ENCODE peak calls at places on chromosomes 1 and 21, in eight cellular contexts. One of them, this sample, is unnamed.

GRCh38 chr1:40386796-40387195 is 13.3 kb downstream of the SMAP2 start:
- DNase-seq in GM23338: no peak
- DNase-seq in hepatocyte: no peak
- DNase-seq in GM23248: no peak
- DNase-seq in MM.1S: no peak
- DNase-seq in neural progenitor cell: no peak
- DNase-seq in HCT116: no peak
- DNase-seq in PC-3: no peak
- DNase-seq in this sample: peak; percentile 52

GRCh38 chr1:23484253-23485001 is 448 bp upstream of the ASAP3 start:
- DNase-seq in MM.1S: peak; percentile 85
- DNase-seq in hepatocyte: peak; percentile 97
- DNase-seq in GM23338: peak; percentile 96
- DNase-seq in HCT116: peak; percentile 69
- DNase-seq in PC-3: peak; percentile 82
- DNase-seq in GM23248: peak; percentile 95
- DNase-seq in neural progenitor cell: peak; percentile 98
- DNase-seq in this sample: peak; percentile 92

GRCh38 chr1:156638596-156638995 is 3.3 kb upstream of the BCAN start:
- DNase-seq in GM23338: no peak
- DNase-seq in HCT116: no peak
- DNase-seq in neural progenitor cell: no peak
- DNase-seq in GM23248: no peak
- DNase-seq in MM.1S: no peak
- DNase-seq in PC-3: no peak
- DNase-seq in hepatocyte: no peak
- DNase-seq in this sample: no peak

GRCh38 chr1:12124693-12125421 is 41.9 kb upstream of the TNFRSF1B start:
- DNase-seq in HCT116: peak; percentile 40
- DNase-seq in neural progenitor cell: peak; percentile 78
- DNase-seq in PC-3: peak; percentile 83
- DNase-seq in hepatocyte: peak; percentile 82
- DNase-seq in GM23338: peak; percentile 80
- DNase-seq in GM23248: peak; percentile 85
- DNase-seq in MM.1S: peak; percentile 54
- DNase-seq in this sample: peak; percentile 70

GRCh38 chr21:33290441-33290840 is 24.3 kb downstream of the IL10RB start:
- DNase-seq in PC-3: no peak
- DNase-seq in HCT116: no peak
- DNase-seq in MM.1S: no peak
- DNase-seq in GM23248: no peak
- DNase-seq in neural progenitor cell: no peak
- DNase-seq in GM23338: no peak
- DNase-seq in hepatocyte: no peak
- DNase-seq in this sample: no peak

GRCh38 chr1:10773376-10773775 is 23.1 kb downstream of the CASZ1 start:
- DNase-seq in GM23248: no peak
- DNase-seq in neural progenitor cell: no peak
- DNase-seq in GM23338: no peak
- DNase-seq in HCT116: no peak
- DNase-seq in MM.1S: no peak
- DNase-seq in PC-3: no peak
- DNase-seq in hepatocyte: no peak
- DNase-seq in this sample: no peak

GRCh38 chr1:200737647-200738296 is 921 bp upstream of the CAMSAP2 start:
- DNase-seq in HCT116: no peak
- DNase-seq in hepatocyte: no peak
- DNase-seq in GM23338: peak; percentile 8
- DNase-seq in GM23248: no peak
- DNase-seq in neural progenitor cell: no peak
- DNase-seq in PC-3: no peak
- DNase-seq in MM.1S: no peak
- DNase-seq in this sample: peak; percentile 12

GRCh38 chr1:231059566-231060193 is 19.6 kb upstream of the FAM89A start:
- DNase-seq in neural progenitor cell: no peak
- DNase-seq in GM23248: peak; percentile 20
- DNase-seq in MM.1S: no peak
- DNase-seq in GM23338: no peak
- DNase-seq in HCT116: no peak
- DNase-seq in PC-3: peak; percentile 67
- DNase-seq in hepatocyte: no peak
- DNase-seq in this sample: no peak

GRCh38 chr1:148263906-148264255 is 111.8 kb upstream of the NBPF11 start:
- DNase-seq in GM23338: peak; percentile 66
- DNase-seq in neural progenitor cell: no peak
- DNase-seq in PC-3: no peak
- DNase-seq in MM.1S: peak; percentile 36
- DNase-seq in GM23248: no peak
- DNase-seq in HCT116: no peak
- DNase-seq in hepatocyte: no peak
- DNase-seq in this sample: no peak

GRCh38 chr21:43591468-43592050 is 67.7 kb downstream of the HSF2BP start:
- DNase-seq in HCT116: no peak
- DNase-seq in hepatocyte: no peak
- DNase-seq in GM23248: peak; percentile 33
- DNase-seq in PC-3: no peak
- DNase-seq in MM.1S: no peak
- DNase-seq in neural progenitor cell: no peak
- DNase-seq in GM23338: no peak
- DNase-seq in this sample: no peak

GRCh38 chr1:1068374-1069060 is 5.6 kb downstream of the RNF223 start:
- DNase-seq in neural progenitor cell: peak; percentile 52
- DNase-seq in hepatocyte: peak; percentile 91
- DNase-seq in HCT116: no peak
- DNase-seq in GM23338: peak; percentile 52
- DNase-seq in MM.1S: peak; percentile 50
- DNase-seq in GM23248: no peak
- DNase-seq in PC-3: peak; percentile 93
- DNase-seq in this sample: peak; percentile 68

GRCh38 chr21:18384771-18385170 is 18.8 kb downstream of the TMPRSS15 start:
- DNase-seq in MM.1S: peak; percentile 57
- DNase-seq in GM23338: peak; percentile 76
- DNase-seq in neural progenitor cell: peak; percentile 54
- DNase-seq in hepatocyte: peak; percentile 53
- DNase-seq in PC-3: peak; percentile 54
- DNase-seq in HCT116: no peak
- DNase-seq in GM23248: peak; percentile 6
- DNase-seq in this sample: peak; percentile 52

GRCh38 chr1:22739648-22740385 is 29.2 kb downstream of the EPHB2 start:
- DNase-seq in MM.1S: no peak
- DNase-seq in GM23248: peak; percentile 97
- DNase-seq in PC-3: no peak
- DNase-seq in GM23338: no peak
- DNase-seq in HCT116: no peak
- DNase-seq in hepatocyte: peak; percentile 77
- DNase-seq in neural progenitor cell: no peak
- DNase-seq in this sample: no peak

GRCh38 chr1:32338637-32339145 is 2.7 kb upstream of the MARCKSL1 start:
- DNase-seq in neural progenitor cell: no peak
- DNase-seq in GM23338: no peak
- DNase-seq in HCT116: no peak
- DNase-seq in hepatocyte: no peak
- DNase-seq in MM.1S: no peak
- DNase-seq in GM23248: peak; percentile 43
- DNase-seq in PC-3: no peak
- DNase-seq in this sample: no peak

GRCh38 chr1:80893140-80893539 is 907.6 kb upstream of the ADGRL2 start:
- DNase-seq in GM23338: no peak
- DNase-seq in MM.1S: peak; percentile 83
- DNase-seq in GM23248: no peak
- DNase-seq in hepatocyte: no peak
- DNase-seq in neural progenitor cell: no peak
- DNase-seq in HCT116: no peak
- DNase-seq in PC-3: no peak
- DNase-seq in this sample: no peak

GRCh38 chr1:46616277-46617107 is at the start of gene MOB3C:
- DNase-seq in PC-3: peak; percentile 71
- DNase-seq in HCT116: no peak
- DNase-seq in MM.1S: peak; percentile 55
- DNase-seq in GM23338: peak; percentile 80
- DNase-seq in neural progenitor cell: peak; percentile 82
- DNase-seq in hepatocyte: peak; percentile 84
- DNase-seq in GM23248: peak; percentile 88
- DNase-seq in this sample: peak; percentile 57

GRCh38 chr1:63779872-63780271 is 6.1 kb downstream of the ROR1 start:
- DNase-seq in neural progenitor cell: no peak
- DNase-seq in HCT116: no peak
- DNase-seq in GM23248: no peak
- DNase-seq in hepatocyte: no peak
- DNase-seq in GM23338: no peak
- DNase-seq in MM.1S: no peak
- DNase-seq in PC-3: no peak
- DNase-seq in this sample: no peak

GRCh38 chr1:114097109-114097508 is 56.6 kb downstream of the SYT6 start:
- DNase-seq in GM23338: no peak
- DNase-seq in hepatocyte: no peak
- DNase-seq in GM23248: no peak
- DNase-seq in HCT116: no peak
- DNase-seq in MM.1S: no peak
- DNase-seq in PC-3: no peak
- DNase-seq in neural progenitor cell: no peak
- DNase-seq in this sample: no peak

GRCh38 chr1:226738421-226738994 is 574 bp downstream of the ITPKB start:
- DNase-seq in MM.1S: peak; percentile 63
- DNase-seq in GM23338: peak; percentile 68
- DNase-seq in PC-3: peak; percentile 60
- DNase-seq in GM23248: peak; percentile 65
- DNase-seq in HCT116: no peak
- DNase-seq in hepatocyte: peak; percentile 58
- DNase-seq in neural progenitor cell: peak; percentile 70
- DNase-seq in this sample: peak; percentile 85

GRCh38 chr1:51679435-51679834 is 62.5 kb downstream of the OSBPL9 start:
- DNase-seq in GM23248: peak; percentile 73
- DNase-seq in HCT116: no peak
- DNase-seq in neural progenitor cell: no peak
- DNase-seq in GM23338: no peak
- DNase-seq in PC-3: peak; percentile 60
- DNase-seq in hepatocyte: no peak
- DNase-seq in MM.1S: peak; percentile 57
- DNase-seq in this sample: no peak

GRCh38 chr21:46092026-46092764 is 5.7 kb upstream of the COL6A2 start:
- DNase-seq in hepatocyte: peak; percentile 62
- DNase-seq in neural progenitor cell: no peak
- DNase-seq in GM23338: no peak
- DNase-seq in PC-3: no peak
- DNase-seq in MM.1S: no peak
- DNase-seq in GM23248: peak; percentile 99
- DNase-seq in HCT116: no peak
- DNase-seq in this sample: no peak

GRCh38 chr1:23980006-23980724 is at the start of gene SRSF10:
- DNase-seq in PC-3: peak; percentile 99
- DNase-seq in HCT116: peak; percentile 98
- DNase-seq in GM23338: peak; percentile 99
- DNase-seq in hepatocyte: peak; percentile 99
- DNase-seq in GM23248: peak; percentile 100
- DNase-seq in MM.1S: peak; percentile 99
- DNase-seq in neural progenitor cell: peak; percentile 99
- DNase-seq in this sample: peak; percentile 100

GRCh38 chr1:209132736-209133467 is 450.6 kb upstream of the CAMK1G start:
- DNase-seq in PC-3: no peak
- DNase-seq in hepatocyte: no peak
- DNase-seq in GM23248: no peak
- DNase-seq in neural progenitor cell: no peak
- DNase-seq in GM23338: no peak
- DNase-seq in MM.1S: peak; percentile 92
- DNase-seq in HCT116: no peak
- DNase-seq in this sample: no peak

GRCh38 chr1:209277662-209278061 is 305.9 kb upstream of the CAMK1G start:
- DNase-seq in GM23338: no peak
- DNase-seq in GM23248: no peak
- DNase-seq in hepatocyte: no peak
- DNase-seq in PC-3: no peak
- DNase-seq in MM.1S: no peak
- DNase-seq in HCT116: no peak
- DNase-seq in neural progenitor cell: no peak
- DNase-seq in this sample: no peak

GRCh38 chr1:147579532-147580199 is 38.4 kb downstream of the BCL9 start:
- DNase-seq in MM.1S: no peak
- DNase-seq in neural progenitor cell: no peak
- DNase-seq in GM23338: no peak
- DNase-seq in GM23248: peak; percentile 56
- DNase-seq in PC-3: no peak
- DNase-seq in hepatocyte: peak; percentile 91
- DNase-seq in HCT116: no peak
- DNase-seq in this sample: no peak

GRCh38 chr1:169484107-169484506 is 1.6 kb downstream of the SLC19A2 start:
- DNase-seq in MM.1S: no peak
- DNase-seq in HCT116: no peak
- DNase-seq in GM23338: peak; percentile 35
- DNase-seq in GM23248: peak; percentile 42
- DNase-seq in hepatocyte: no peak
- DNase-seq in PC-3: peak; percentile 55
- DNase-seq in neural progenitor cell: no peak
- DNase-seq in this sample: no peak
- TF ChIP-seq EZH2phosphoT487 in MM.1S: no peak
- TF ChIP-seq EZH2phosphoT487 in HCT116: no peak
- TF ChIP-seq EZH2phosphoT487 in GM23338: no peak
- TF ChIP-seq EZH2phosphoT487 in GM23248: no peak
- TF ChIP-seq EZH2phosphoT487 in hepatocyte: no peak
- TF ChIP-seq EZH2phosphoT487 in PC-3: no peak
- TF ChIP-seq EZH2phosphoT487 in neural progenitor cell: no peak
- TF ChIP-seq EZH2phosphoT487 in this sample: no peak

DNA sequence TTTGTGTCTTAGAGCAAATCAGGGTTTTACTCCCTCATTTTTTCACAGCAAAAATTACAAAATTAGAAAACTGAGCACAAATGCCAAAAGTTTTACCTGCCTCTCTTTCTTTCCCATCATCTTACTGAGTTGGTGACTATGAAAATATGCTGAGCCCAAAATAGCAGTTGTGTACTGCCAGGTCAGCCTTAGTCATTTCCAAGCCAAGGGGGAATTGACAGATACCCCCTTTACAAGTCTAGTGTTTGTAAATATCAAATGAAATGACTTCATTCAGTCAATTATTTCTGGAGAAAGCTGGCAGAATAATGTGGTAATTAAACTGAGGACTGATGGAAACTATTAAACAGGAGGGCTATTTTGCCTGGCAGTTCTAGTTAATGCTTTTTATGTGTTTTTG is 11.4 kb upstream of the GORAB start:
- DNase-seq in MM.1S: no peak
- DNase-seq in HCT116: no peak
- DNase-seq in neural progenitor cell: no peak
- DNase-seq in GM23338: no peak
- DNase-seq in GM23248: peak; percentile 62
- DNase-seq in hepatocyte: no peak
- DNase-seq in PC-3: peak; percentile 69
- DNase-seq in this sample: no peak
- TF ChIP-seq EZH2phosphoT487 in MM.1S: no peak
- TF ChIP-seq EZH2phosphoT487 in HCT116: no peak
- TF ChIP-seq EZH2phosphoT487 in neural progenitor cell: no peak
- TF ChIP-seq EZH2phosphoT487 in GM23338: no peak
- TF ChIP-seq EZH2phosphoT487 in GM23248: no peak
- TF ChIP-seq EZH2phosphoT487 in hepatocyte: no peak
- TF ChIP-seq EZH2phosphoT487 in PC-3: no peak
- TF ChIP-seq EZH2phosphoT487 in this sample: no peak

GRCh38 chr1:189103956-189104355 is 1373.7 kb downstream of the BRINP3 start:
- DNase-seq in HCT116: no peak
- DNase-seq in MM.1S: no peak
- DNase-seq in GM23338: no peak
- DNase-seq in hepatocyte: no peak
- DNase-seq in PC-3: peak; percentile 17
- DNase-seq in GM23248: no peak
- DNase-seq in neural progenitor cell: no peak
- DNase-seq in this sample: no peak
- TF ChIP-seq EZH2phosphoT487 in HCT116: no peak
- TF ChIP-seq EZH2phosphoT487 in MM.1S: no peak
- TF ChIP-seq EZH2phosphoT487 in GM23338: no peak
- TF ChIP-seq EZH2phosphoT487 in hepatocyte: no peak
- TF ChIP-seq EZH2phosphoT487 in PC-3: no peak
- TF ChIP-seq EZH2phosphoT487 in GM23248: no peak
- TF ChIP-seq EZH2phosphoT487 in neural progenitor cell: no peak
- TF ChIP-seq EZH2phosphoT487 in this sample: no peak

GRCh38 chr1:118333601-118334241 is 148.7 kb upstream of the SPAG17 start:
- DNase-seq in hepatocyte: no peak
- DNase-seq in MM.1S: no peak
- DNase-seq in HCT116: no peak
- DNase-seq in PC-3: no peak
- DNase-seq in GM23338: peak; percentile 4
- DNase-seq in GM23248: no peak
- DNase-seq in neural progenitor cell: no peak
- DNase-seq in this sample: no peak
- TF ChIP-seq EZH2phosphoT487 in hepatocyte: no peak
- TF ChIP-seq EZH2phosphoT487 in MM.1S: no peak
- TF ChIP-seq EZH2phosphoT487 in HCT116: no peak
- TF ChIP-seq EZH2phosphoT487 in PC-3: no peak
- TF ChIP-seq EZH2phosphoT487 in GM23338: no peak
- TF ChIP-seq EZH2phosphoT487 in GM23248: no peak
- TF ChIP-seq EZH2phosphoT487 in neural progenitor cell: no peak
- TF ChIP-seq EZH2phosphoT487 in this sample: no peak